ENCODE peak calls at places on chromosome 12, in eight cellular contexts. E, R, P, Y, S, F, J and O are unnamed samples.

GRCh38 chr12:117486840-117487659 is 125.6 kb upstream of the NOS1 start:
- DNase-seq in E (no peak), R (no peak), P (peak; percentile 93), Y (no peak), S (no peak), F (no peak), J (no peak), O (no peak)

GRCh38 chr12:110246690-110247339 is 34.2 kb upstream of the ATP2A2 start:
- DNase-seq in E (no peak), R (no peak), P (no peak), Y (no peak), S (no peak), F (no peak), J (no peak), O (no peak)

GRCh38 chr12:119020377-119021360 is 39.3 kb downstream of the SRRM4 start:
- DNase-seq in E (peak; percentile 20), R (no peak), P (no peak), Y (no peak), S (no peak), F (no peak), J (peak; percentile 37), O (no peak)

GRCh38 chr12:53208877-53209463 is 1.9 kb upstream of the ITGB7 start:
- DNase-seq in E (no peak), R (no peak), P (no peak), Y (no peak), S (peak; percentile 73), F (peak; percentile 35), J (peak; percentile 68), O (peak; percentile 61)

GRCh38 chr12:117361905-117362304 is 479 bp upstream of the NOS1 start:
- DNase-seq in E (no peak), R (no peak), P (no peak), Y (no peak), S (no peak), F (no peak), J (no peak), O (no peak)

GRCh38 chr12:106097011-106097410 is 41.7 kb downstream of the NUAK1 start:
- DNase-seq in E (no peak), R (no peak), P (peak; percentile 27), Y (no peak), S (no peak), F (no peak), J (no peak), O (no peak)

GRCh38 chr12:22702690-22703089 is 77.7 kb downstream of the ETNK1 start:
- DNase-seq in E (no peak), R (no peak), P (no peak), Y (no peak), S (no peak), F (no peak), J (peak; percentile 61), O (no peak)

GRCh38 chr12:62158416-62159360 is 101.5 kb upstream of the USP15 start:
- DNase-seq in E (no peak), R (no peak), P (no peak), Y (no peak), S (no peak), F (no peak), J (no peak), O (no peak)

GRCh38 chr12:50005150-50005549 is 20.1 kb downstream of the RACGAP1 start:
- DNase-seq in E (no peak), R (no peak), P (no peak), Y (no peak), S (no peak), F (no peak), J (no peak), O (no peak)

GRCh38 chr12:57992001-57992400 is 50.6 kb downstream of the ATP23 start:
- DNase-seq in E (no peak), R (no peak), P (no peak), Y (no peak), S (no peak), F (no peak), J (no peak), O (peak; percentile 15)

GRCh38 chr12:15856097-15856982 is 25.8 kb upstream of the STRAP start:
- DNase-seq in E (peak; percentile 10), R (peak; percentile 41), P (peak; percentile 26), Y (no peak), S (peak; percentile 8), F (peak; percentile 0), J (peak; percentile 43), O (no peak)

GRCh38 chr12:38664661-38665269 is 240.6 kb downstream of the CPNE8 start:
- DNase-seq in E (no peak), R (peak; percentile 24), P (no peak), Y (no peak), S (no peak), F (no peak), J (peak; percentile 24), O (no peak)

GRCh38 chr12:58487280-58488141 is 432.8 kb downstream of the LRIG3 start:
- DNase-seq in E (no peak), R (no peak), P (no peak), Y (no peak), S (no peak), F (no peak), J (no peak), O (no peak)

GRCh38 chr12:127230843-127231260 is 1036.1 kb upstream of the TMEM132C start:
- DNase-seq in E (no peak), R (peak; percentile 99), P (no peak), Y (peak; percentile 83), S (no peak), F (no peak), J (no peak), O (no peak)

GRCh38 chr12:71085575-71085974 is 72.2 kb downstream of the TSPAN8 start:
- DNase-seq in E (no peak), R (no peak), P (no peak), Y (no peak), S (no peak), F (no peak), J (no peak), O (no peak)

GRCh38 chr12:127429556-127429955 is 837.4 kb upstream of the TMEM132C start:
- DNase-seq in E (no peak), R (no peak), P (no peak), Y (no peak), S (no peak), F (no peak), J (no peak), O (no peak)

GRCh38 chr12:94644141-94644575 is 6.2 kb downstream of the TMCC3 start:
- DNase-seq in E (peak; percentile 9), R (peak; percentile 91), P (peak; percentile 29), Y (no peak), S (no peak), F (no peak), J (no peak), O (peak; percentile 4)

GRCh38 chr12:121789800-121790748 is 3.4 kb downstream of the RHOF start:
- DNase-seq in E (peak; percentile 93), R (no peak), P (peak; percentile 68), Y (no peak), S (peak; percentile 94), F (peak; percentile 83), J (peak; percentile 93), O (peak; percentile 98)

GRCh38 chr12:108090932-108091331 is 38.2 kb upstream of the WSCD2 start:
- DNase-seq in E (no peak), R (no peak), P (no peak), Y (no peak), S (no peak), F (no peak), J (no peak), O (no peak)

GRCh38 chr12:31961137-31961536 is 1.9 kb downstream of the RESF1 start:
- DNase-seq in E (no peak), R (no peak), P (no peak), Y (no peak), S (no peak), F (no peak), J (no peak), O (no peak)

GRCh38 chr12:76595056-76595455 is 35.5 kb upstream of the OSBPL8 start:
- DNase-seq in E (no peak), R (no peak), P (no peak), Y (no peak), S (no peak), F (no peak), J (no peak), O (no peak)

GRCh38 chr12:12645485-12645884 is 33.8 kb downstream of the CREBL2 start:
- DNase-seq in E (peak; percentile 14), R (no peak), P (no peak), Y (no peak), S (no peak), F (no peak), J (peak; percentile 64), O (peak; percentile 7)

GRCh38 chr12:112381898-112382796 is at the start of gene HECTD4:
- DNase-seq in E (peak; percentile 98), R (peak; percentile 80), P (peak; percentile 93), Y (peak; percentile 33), S (peak; percentile 82), F (peak; percentile 86), J (peak; percentile 83), O (peak; percentile 60)

GRCh38 chr12:48671231-48671856 is 10.7 kb downstream of the KANSL2 start:
- DNase-seq in E (no peak), R (peak; percentile 62), P (no peak), Y (no peak), S (no peak), F (no peak), J (no peak), O (no peak)

GRCh38 chr12:128286970-128287369 is 20.0 kb downstream of the TMEM132C start:
- DNase-seq in E (no peak), R (no peak), P (peak; percentile 30), Y (no peak), S (no peak), F (no peak), J (no peak), O (no peak)

GRCh38 chr12:20345866-20346265 is 22.5 kb upstream of the PDE3A start:
- DNase-seq in E (no peak), R (no peak), P (no peak), Y (no peak), S (no peak), F (no peak), J (no peak), O (no peak)

GRCh38 chr12:126668961-126669360 is 1598.0 kb upstream of the TMEM132C start:
- DNase-seq in E (no peak), R (no peak), P (peak; percentile 39), Y (no peak), S (no peak), F (no peak), J (no peak), O (no peak)